ENCODE peak calls at places on chromosomes 3 and 15, in five cellular contexts. N, L, P, K and M are unnamed samples.

GRCh38 chr3:133934996-133935842 is 39.5 kb upstream of the RAB6B start:
- DNase-seq in N (no peak), L (no peak), P (no peak), K (no peak), M (no peak)

GRCh38 chr3:104032283-104032682 is 1334.4 kb upstream of the ALCAM start:
- DNase-seq in N (no peak), L (no peak), P (no peak), K (no peak), M (no peak)

GRCh38 chr15:70411464-70411863 is 313.7 kb upstream of the TLE3 start:
- DNase-seq in N (no peak), L (no peak), P (no peak), K (no peak), M (no peak)

GRCh38 chr3:98962951-98963350 is 61.5 kb upstream of the DCBLD2 start:
- DNase-seq in N (no peak), L (no peak), P (no peak), K (no peak), M (no peak)

GRCh38 chr15:40239671-40240618 is 1.1 kb downstream of the PAK6 start:
- DNase-seq in N (no peak), L (no peak), P (no peak), K (no peak), M (no peak)

GRCh38 chr3:43073116-43073835 is 32.6 kb downstream of the POMGNT2 start:
- DNase-seq in N (no peak), L (no peak), P (no peak), K (no peak), M (no peak)

GRCh38 chr3:30496496-30496966 is 109.9 kb upstream of the TGFBR2 start:
- DNase-seq in N (peak; percentile 68), L (peak; percentile 64), P (no peak), K (no peak), M (no peak)

GRCh38 chr15:66067687-66068086 is 185.9 kb downstream of the MEGF11 start:
- DNase-seq in N (no peak), L (no peak), P (no peak), K (no peak), M (peak; percentile 7)

GRCh38 chr3:172329070-172329469 is 119.2 kb downstream of the GHSR start:
- DNase-seq in N (no peak), L (no peak), P (no peak), K (no peak), M (no peak)

GRCh38 chr3:64238971-64239667 is 13.9 kb upstream of the PRICKLE2 start:
- DNase-seq in N (peak; percentile 25), L (no peak), P (peak; percentile 30), K (no peak), M (no peak)

GRCh38 chr3:94596887-94597537 is 534.2 kb downstream of the NSUN3 start:
- DNase-seq in N (no peak), L (no peak), P (no peak), K (no peak), M (no peak)

GRCh38 chr3:30437172-30437571 is 169.2 kb upstream of the TGFBR2 start:
- DNase-seq in N (peak; percentile 61), L (no peak), P (no peak), K (no peak), M (no peak)

GRCh38 chr3:67655364-67656121 is 1.1 kb upstream of the SUCLG2 start:
- DNase-seq in N (no peak), L (peak; percentile 58), P (no peak), K (peak; percentile 62), M (peak; percentile 47)

GRCh38 chr3:14360123-14360881 is 42.1 kb upstream of the SLC6A6 start:
- DNase-seq in N (no peak), L (no peak), P (no peak), K (no peak), M (no peak)

GRCh38 chr3:54755746-54756145 is 172.1 kb downstream of the LRTM1 start:
- DNase-seq in N (no peak), L (no peak), P (no peak), K (no peak), M (no peak)

GRCh38 chr15:45921376-45921775 is 286.5 kb downstream of the SQOR start:
- DNase-seq in N (no peak), L (peak; percentile 41), P (peak; percentile 16), K (no peak), M (no peak)

GRCh38 chr3:46883252-46884185 is 6.0 kb downstream of the PTH1R start:
- DNase-seq in N (no peak), L (no peak), P (no peak), K (no peak), M (no peak)

GRCh38 chr15:97691799-97692198 is 268.7 kb upstream of the ARRDC4 start:
- DNase-seq in N (no peak), L (no peak), P (no peak), K (no peak), M (no peak)

GRCh38 chr3:8848696-8849131 is 79.3 kb upstream of the OXTR start:
- DNase-seq in N (no peak), L (no peak), P (no peak), K (no peak), M (no peak)

GRCh38 chr3:134567605-134568004 is 81.7 kb downstream of the CEP63 start:
- DNase-seq in N (no peak), L (peak; percentile 53), P (no peak), K (no peak), M (no peak)

GRCh38 chr15:71705151-71705550 is 105.2 kb upstream of the NR2E3 start:
- DNase-seq in N (no peak), L (no peak), P (no peak), K (no peak), M (no peak)

GRCh38 chr15:57183614-57184344 is 192.5 kb upstream of the CGNL1 start:
- DNase-seq in N (no peak), L (no peak), P (no peak), K (no peak), M (no peak)

GRCh38 chr3:188889070-188889491 is 282.7 kb upstream of the TPRG1 start:
- DNase-seq in N (no peak), L (no peak), P (no peak), K (no peak), M (no peak)

GRCh38 chr3:188729422-188729821 is 442.3 kb upstream of the TPRG1 start:
- DNase-seq in N (no peak), L (no peak), P (no peak), K (no peak), M (no peak)

GRCh38 chr3:142501004-142501926 is 53.4 kb upstream of the XRN1 start:
- DNase-seq in N (no peak), L (no peak), P (no peak), K (no peak), M (no peak)

GRCh38 chr3:44442591-44443309 is 34.7 kb downstream of the ZNF445 start:
- DNase-seq in N (no peak), L (no peak), P (no peak), K (no peak), M (no peak)

GRCh38 chr3:34020761-34021635 is 222.6 kb downstream of the PDCD6IP start:
- DNase-seq in N (no peak), L (no peak), P (no peak), K (no peak), M (no peak)

GRCh38 chr3:43818229-43818628 is 127.5 kb downstream of the ABHD5 start:
- DNase-seq in N (no peak), L (no peak), P (no peak), K (no peak), M (no peak)

GRCh38 chr3:151410891-151411559 is 26.5 kb upstream of the P2RY12 start:
- DNase-seq in N (no peak), L (no peak), P (no peak), K (no peak), M (no peak)

GRCh38 chr3:151407928-151408327 is 23.4 kb upstream of the P2RY12 start:
- DNase-seq in N (no peak), L (no peak), P (no peak), K (no peak), M (no peak)

GRCh38 chr3:151415289-151415688 is 30.7 kb upstream of the P2RY12 start:
- DNase-seq in N (no peak), L (no peak), P (no peak), K (no peak), M (no peak)

GRCh38 chr3:151412989-151413388 is 28.4 kb upstream of the P2RY12 start:
- DNase-seq in N (no peak), L (no peak), P (no peak), K (no peak), M (no peak)
- TF ChIP-seq CTCF in N (no peak), L (no peak), P (no peak), K (no peak), M (no peak)

GRCh38 chr3:18446067-18446793 is 21.1 kb upstream of the SATB1 start:
- DNase-seq in N (no peak), L (no peak), P (no peak), K (no peak), M (no peak)

GRCh38 chr3:18447720-18448119 is 22.6 kb upstream of the SATB1 start:
- DNase-seq in N (no peak), L (no peak), P (no peak), K (no peak), M (no peak)

GRCh38 chr3:18444597-18445420 is 19.7 kb upstream of the SATB1 start:
- DNase-seq in N (no peak), L (peak; percentile 75), P (peak; percentile 72), K (peak; percentile 75), M (peak; percentile 56)

GRCh38 chr3:18443670-18444596 is 18.8 kb upstream of the SATB1 start:
- DNase-seq in N (no peak), L (peak; percentile 34), P (peak; percentile 40), K (peak; percentile 41), M (peak; percentile 47)

DNA sequence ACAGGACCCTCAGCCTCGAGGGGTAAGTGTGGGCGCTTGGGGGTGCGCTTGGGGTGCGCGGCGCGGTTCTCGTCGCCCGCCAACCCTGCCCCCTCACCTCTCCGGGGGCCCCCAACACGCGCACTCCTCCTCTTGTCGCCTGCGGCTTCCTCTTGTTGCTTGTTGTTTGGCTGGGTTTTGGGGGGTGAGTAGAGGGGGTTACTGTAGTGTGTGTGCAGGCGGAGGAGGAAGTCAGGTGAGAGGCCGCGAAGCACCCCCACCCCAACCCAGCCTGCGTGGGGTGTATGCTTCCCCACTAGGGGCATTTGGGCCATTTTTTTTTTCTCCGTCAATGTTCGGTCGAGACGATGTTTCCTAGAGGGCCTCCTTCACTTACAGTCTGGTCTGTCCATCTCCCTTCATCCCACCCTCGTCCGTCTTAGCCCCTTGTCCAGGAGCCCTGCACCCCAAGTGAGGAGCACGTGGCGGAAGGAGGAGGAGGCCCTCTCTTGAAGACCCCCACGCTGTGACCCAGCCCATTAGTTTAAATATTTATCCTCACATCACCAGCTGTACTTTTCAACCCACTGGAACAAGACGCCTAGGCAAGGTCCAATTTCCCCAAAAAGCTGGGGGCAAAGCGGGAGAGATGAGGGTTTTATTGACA is 20.4 kb upstream of the SATB1 start:
- DNase-seq in N (no peak), L (peak; percentile 67), P (no peak), K (peak; percentile 77), M (no peak)
- TF ChIP-seq CTCF in N (no peak), L (no peak), P (no peak), K (peak; percentile 56), M (peak; percentile 27)

DNA sequence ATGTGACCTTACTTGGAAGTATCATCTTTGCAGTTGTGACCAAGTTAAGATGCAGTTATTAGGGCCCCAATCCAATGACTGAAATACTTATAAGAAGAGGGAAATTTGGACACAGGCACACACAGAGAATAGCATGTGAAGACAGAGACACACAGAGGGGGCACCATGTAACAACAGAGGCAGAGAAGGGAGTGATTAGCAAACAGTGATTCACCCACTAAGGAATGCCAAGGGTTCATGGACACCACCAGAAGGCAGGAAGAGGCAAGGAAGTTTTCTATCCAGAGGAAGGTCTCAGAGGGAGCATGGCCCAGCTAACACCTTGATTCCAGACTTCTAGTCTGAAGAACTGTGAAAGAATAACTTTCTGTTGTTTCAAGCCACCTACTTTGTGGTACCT is 25.0 kb downstream of the SIDT1 start:
- DNase-seq in N (no peak), L (no peak), P (no peak), K (no peak), M (no peak)
- TF ChIP-seq CTCF in N (no peak), L (no peak), P (no peak), K (no peak), M (no peak)

GRCh38 chr3:139202226-139202958 is 141.4 kb upstream of the MRPS22 start:
- DNase-seq in N (no peak), L (peak; percentile 42), P (peak; percentile 74), K (no peak), M (no peak)
- TF ChIP-seq CTCF in N (no peak), L (no peak), P (no peak), K (no peak), M (no peak)